ENCODE peak calls at places on chromosome 22, in seven cellular contexts. H, O, J, D, W, K and S are unnamed samples.
A peak's percentile ranks its signal among the peaks of the same experiment; 100 is the strongest.

GRCh38 chr22:36901411-36902142 is 11.9 kb upstream of the CSF2RB start:
- DNase-seq in J (no peak), K (no peak), H (no peak), D (no peak), W (no peak), O (no peak), S (no peak)

GRCh38 chr22:49936973-49937757 is 18.7 kb downstream of the CRELD2 start:
- DNase-seq in K (no peak), O (no peak), W (no peak), D (no peak), J (no peak), H (no peak), S (no peak)

GRCh38 chr22:44357962-44358553 is 45.3 kb upstream of the SHISAL1 start:
- DNase-seq in O (peak; percentile 32), D (no peak), W (peak; percentile 60), K (no peak), H (no peak), J (no peak), S (no peak)

GRCh38 chr22:49756201-49756600 is 71.5 kb downstream of the BRD1 start:
- DNase-seq in W (no peak), O (no peak), D (no peak), H (no peak), J (no peak), K (no peak), S (no peak)

GRCh38 chr22:26549902-26550497 is 37.7 kb upstream of the TFIP11 start:
- DNase-seq in O (no peak), W (no peak), J (no peak), H (no peak), D (no peak), K (no peak), S (no peak)

GRCh38 chr22:23772315-23773246 is at the start of gene MMP11:
- DNase-seq in H (peak; percentile 48), W (peak; percentile 84), D (peak; percentile 72), O (no peak), K (no peak), J (peak; percentile 62), S (no peak)

GRCh38 chr22:38638216-38638615 is 18.0 kb downstream of the FAM227A start:
- DNase-seq in W (no peak), D (no peak), H (no peak), K (no peak), O (no peak), J (no peak), S (no peak)

GRCh38 chr22:29260031-29260560 is 7.7 kb downstream of the RHBDD3 start:
- DNase-seq in O (no peak), D (no peak), W (peak; percentile 63), J (no peak), H (no peak), K (no peak), S (no peak)

GRCh38 chr22:43867839-43868652 is 5.7 kb upstream of the SULT4A1 start:
- DNase-seq in O (peak; percentile 47), H (peak; percentile 79), K (peak; percentile 14), W (peak; percentile 80), D (peak; percentile 28), J (peak; percentile 53), S (peak; percentile 33)

GRCh38 chr22:47997052-47997568 is 1234.7 kb downstream of the TBC1D22A start:
- DNase-seq in D (no peak), W (no peak), H (no peak), O (no peak), K (no peak), J (no peak), S (no peak)

GRCh38 chr22:19495562-19496323 is 16.0 kb downstream of the CDC45 start:
- DNase-seq in D (peak; percentile 17), W (no peak), K (peak; percentile 16), J (no peak), O (no peak), H (no peak), S (no peak)

GRCh38 chr22:42016111-42016510 is 17.5 kb downstream of the WBP2NL start:
- DNase-seq in W (no peak), D (no peak), O (no peak), H (no peak), J (no peak), K (no peak), S (no peak)

GRCh38 chr22:17913705-17914282 is 110.6 kb downstream of the MICAL3 start:
- DNase-seq in K (no peak), O (no peak), W (no peak), D (no peak), J (peak; percentile 74), H (no peak), S (no peak)

GRCh38 chr22:24768537-24769374 is 5.8 kb downstream of the PIWIL3 start:
- DNase-seq in W (no peak), K (peak; percentile 92), D (peak; percentile 39), H (peak; percentile 53), J (peak; percentile 61), O (peak; percentile 15), S (peak; percentile 31)

GRCh38 chr22:49026476-49027121 is 801.1 kb downstream of the BRD1 start:
- DNase-seq in O (no peak), H (peak; percentile 30), K (no peak), D (no peak), W (no peak), J (no peak), S (no peak)

GRCh38 chr22:37275622-37276021 is 6.7 kb upstream of the CYTH4 start:
- DNase-seq in D (no peak), J (no peak), H (no peak), O (no peak), W (peak; percentile 3), K (no peak), S (no peak)

GRCh38 chr22:27260087-27260730 is 541.3 kb downstream of the MN1 start:
- DNase-seq in H (no peak), D (no peak), K (no peak), O (no peak), J (no peak), W (no peak), S (no peak)

GRCh38 chr22:36768616-36769015 is 7.3 kb downstream of the IFT27 start:
- DNase-seq in D (no peak), H (no peak), O (no peak), K (no peak), W (no peak), J (no peak), S (no peak)

GRCh38 chr22:32712644-32713355 is 88.7 kb upstream of the TIMP3 start:
- DNase-seq in D (no peak), W (no peak), K (no peak), H (no peak), J (peak; percentile 32), O (no peak), S (no peak)

GRCh38 chr22:20436309-20437252 is 1.0 kb downstream of the SCARF2 start:
- DNase-seq in H (peak; percentile 49), K (no peak), W (peak; percentile 72), J (peak; percentile 61), O (peak; percentile 34), D (peak; percentile 44), S (no peak)